ENCODE peak calls at places on chromosomes 3 and 15, in five cellular contexts. I is IMR-90; U is activated T-cell treated with anti-CD3 and anti-CD28 coated beads, Interleukin-2, amount 50 U/mL, for 72 hours; P is T-helper 1 cell; O is stimulated activated naive CD8-positive, alpha-beta T cell treated with anti-CD3 and anti-CD28 coated beads, Interleukin-15, Interleukin-2, amounts not matched to agents 100 U/mL and 50 U/mL, for 24 hours. V is an unnamed sample.

GRCh38 chr3:37181766-37182165 is 7.4 kb upstream of the LRRFIP2 start:
- DNase-seq in I (no peak), U (no peak), P (no peak), O (no peak), V (no peak)

GRCh38 chr3:167913218-167913902 is 177.8 kb downstream of the SERPINI1 start:
- DNase-seq in I (peak; percentile 3), U (no peak), P (no peak), O (no peak), V (peak; percentile 32)

GRCh38 chr3:182028081-182028480 is 316.4 kb downstream of the SOX2 start:
- DNase-seq in I (no peak), U (no peak), P (no peak), O (no peak), V (peak; percentile 65)

GRCh38 chr3:168197162-168197561 is 101.4 kb upstream of the GOLIM4 start:
- DNase-seq in I (peak; percentile 2), U (no peak), P (no peak), O (no peak), V (no peak)

GRCh38 chr15:68652141-68652540 is 73.3 kb downstream of the CORO2B start:
- DNase-seq in I (no peak), U (no peak), P (no peak), O (no peak), V (no peak)

GRCh38 chr15:38299216-38299615 is 46.6 kb downstream of the SPRED1 start:
- DNase-seq in I (peak; percentile 84), U (no peak), P (no peak), O (no peak), V (peak; percentile 75)

GRCh38 chr3:194259982-194260856 is 90.9 kb downstream of the CPN2 start:
- DNase-seq in I (peak; percentile 52), U (no peak), P (no peak), O (no peak), V (peak; percentile 70)

GRCh38 chr15:50055333-50056278 is 63.4 kb downstream of the ATP8B4 start:
- DNase-seq in I (peak; percentile 92), U (no peak), P (no peak), O (no peak), V (peak; percentile 89)

GRCh38 chr3:107523361-107524213 is 825 bp downstream of the BBX start:
- DNase-seq in I (peak; percentile 33), U (peak; percentile 61), P (peak; percentile 40), O (peak; percentile 56), V (peak; percentile 52)

GRCh38 chr3:127419140-127419539 is 131.3 kb upstream of the PRR20G start:
- DNase-seq in I (no peak), U (no peak), P (no peak), O (no peak), V (no peak)

GRCh38 chr3:171000281-171000680 is 26.2 kb downstream of the SLC2A2 start:
- DNase-seq in I (peak; percentile 11), U (no peak), P (no peak), O (no peak), V (no peak)

GRCh38 chr15:48681274-48681840 is 35.8 kb upstream of the FBN1 start:
- DNase-seq in I (peak; percentile 80), U (no peak), P (no peak), O (no peak), V (peak; percentile 68)

GRCh38 chr3:180855364-180855763 is 57.1 kb upstream of the FXR1 start:
- DNase-seq in I (no peak), U (no peak), P (no peak), O (no peak), V (no peak)

GRCh38 chr15:95174880-95175279 is 943.5 kb downstream of the MCTP2 start:
- DNase-seq in I (no peak), U (no peak), P (no peak), O (no peak), V (peak; percentile 68)

GRCh38 chr3:45110185-45110833 is 35.9 kb downstream of the CDCP1 start:
- DNase-seq in I (no peak), U (peak; percentile 16), P (peak; percentile 31), O (no peak), V (no peak)

GRCh38 chr3:150184426-150185071 is 213.9 kb upstream of the PFN2 start:
- DNase-seq in I (peak; percentile 11), U (no peak), P (no peak), O (no peak), V (no peak)

GRCh38 chr3:58241321-58242044 is 3.9 kb downstream of the ABHD6 start:
- DNase-seq in I (peak; percentile 20), U (no peak), P (no peak), O (no peak), V (no peak)

GRCh38 chr15:40340740-40341400 is at the start of gene CCDC9B:
- DNase-seq in I (peak; percentile 84), U (no peak), P (no peak), O (no peak), V (peak; percentile 74)

GRCh38 chr3:39438880-39439279 is 28.6 kb upstream of the MOBP start:
- DNase-seq in I (no peak), U (no peak), P (no peak), O (no peak), V (no peak)

GRCh38 chr15:42020713-42021273 is at the start of gene PLA2G4E:
- DNase-seq in I (no peak), U (no peak), P (no peak), O (no peak), V (no peak)

GRCh38 chr15:68206711-68207151 is 1.6 kb upstream of the CALML4 start:
- DNase-seq in I (no peak), U (no peak), P (no peak), O (no peak), V (no peak)

GRCh38 chr3:161890147-161890625 is 393.6 kb downstream of the OTOL1 start:
- DNase-seq in I (peak; percentile 95), U (no peak), P (no peak), O (no peak), V (peak; percentile 99)

GRCh38 chr15:42107483-42107882 is 13.1 kb upstream of the PLA2G4D start:
- DNase-seq in I (no peak), U (peak; percentile 59), P (no peak), O (peak; percentile 19), V (no peak)

GRCh38 chr3:81043660-81044199 is 717.7 kb downstream of the GBE1 start:
- DNase-seq in I (no peak), U (no peak), P (no peak), O (no peak), V (no peak)

GRCh38 chr15:64634576-64635485 is 140.6 kb downstream of the RBPMS2 start:
- DNase-seq in I (no peak), U (peak; percentile 51), P (no peak), O (peak; percentile 49), V (peak; percentile 45)

GRCh38 chr15:98823012-98823458 is 174.7 kb downstream of the IGF1R start:
- DNase-seq in I (peak; percentile 96), U (no peak), P (no peak), O (no peak), V (peak; percentile 90)

V was measured in astrocyte.